ENCODE peak calls at places on chromosome 21, in five cellular contexts. F is MCF 10A; A is activated T-helper 9 cell treated with anti-CD3 and anti-CD28 coated beads, Interleukin-2, amount 50 U/mL, for 16 hours; Q is CD8-positive, alpha-beta T cell; L is hepatic stellate cell. G is an unnamed sample.
A peak's percentile ranks its signal among the peaks of the same experiment; 100 is the strongest.

GRCh38 chr21:45207839-45208626 is 79.7 kb downstream of the POFUT2 start:
- DNase-seq in F (no peak), L (no peak), Q (no peak), A (no peak), G (no peak)

GRCh38 chr21:36111238-36111637 is 23.6 kb upstream of the CBR3 start:
- DNase-seq in F (no peak), Q (no peak), L (no peak), A (no peak), G (no peak)

GRCh38 chr21:34092241-34092921 is 19.0 kb downstream of the MRPS6 start:
- DNase-seq in L (no peak), A (no peak), Q (no peak), F (no peak), G (no peak)

GRCh38 chr21:45252448-45252925 is 35.2 kb downstream of the POFUT2 start:
- DNase-seq in F (no peak), Q (no peak), A (no peak), L (no peak), G (no peak)

GRCh38 chr21:43333301-43334062 is 93.4 kb downstream of the SIK1 start:
- DNase-seq in L (peak; percentile 91), A (no peak), Q (no peak), F (peak; percentile 77), G (no peak)

GRCh38 chr21:31872452-31873274 is at the start of gene HUNK:
- DNase-seq in Q (no peak), F (no peak), L (no peak), A (no peak), G (no peak)

GRCh38 chr21:35622612-35623011 is 437.7 kb downstream of the SETD4 start:
- DNase-seq in F (no peak), Q (no peak), A (no peak), L (no peak), G (no peak)

GRCh38 chr21:39182016-39182415 is 1.2 kb downstream of the PSMG1 start:
- DNase-seq in A (no peak), L (no peak), F (peak; percentile 11), Q (no peak), G (no peak)

GRCh38 chr21:46141767-46142580 is 13.4 kb downstream of the FTCD start:
- DNase-seq in A (no peak), Q (no peak), L (no peak), F (no peak), G (no peak)

GRCh38 chr21:28783641-28784185 is 209.0 kb downstream of the LTN1 start:
- DNase-seq in L (no peak), F (no peak), Q (no peak), A (no peak), G (no peak)

GRCh38 chr21:35017256-35017655 is 31.8 kb downstream of the RUNX1 start:
- DNase-seq in Q (no peak), L (no peak), F (no peak), A (no peak), G (no peak)

GRCh38 chr21:16241021-16241420 is 511.2 kb downstream of the USP25 start:
- DNase-seq in A (no peak), Q (no peak), F (no peak), L (no peak), G (no peak)

GRCh38 chr21:39251326-39251725 is 62.1 kb downstream of the BRWD1 start:
- DNase-seq in F (no peak), A (no peak), Q (no peak), L (no peak), G (no peak)

GRCh38 chr21:36769051-36769867 is 70.3 kb downstream of the SIM2 start:
- DNase-seq in L (no peak), F (no peak), A (no peak), Q (no peak), G (no peak)

GRCh38 chr21:45531393-45532215 is 10.6 kb downstream of the SLC19A1 start:
- DNase-seq in Q (no peak), L (no peak), A (no peak), F (no peak), G (peak; percentile 22)

GRCh38 chr21:32412998-32413504 is 545 bp downstream of the EVA1C start:
- DNase-seq in F (peak; percentile 58), A (peak; percentile 3), L (no peak), Q (peak; percentile 44), G (peak; percentile 36)

GRCh38 chr21:41624674-41625310 is 116.8 kb upstream of the TMPRSS2 start:
- DNase-seq in A (no peak), Q (no peak), L (no peak), F (no peak), G (no peak)

GRCh38 chr21:17466166-17466565 is 46.7 kb upstream of the CXADR start:
- DNase-seq in F (peak; percentile 37), A (no peak), L (peak; percentile 30), Q (no peak), G (no peak)

GRCh38 chr21:38475519-38475918 is 22.8 kb downstream of the ERG start:
- DNase-seq in A (no peak), L (no peak), F (no peak), Q (no peak), G (no peak)

GRCh38 chr21:37452222-37452621 is 85.6 kb downstream of the DYRK1A start:
- DNase-seq in A (no peak), F (peak; percentile 10), L (peak; percentile 78), Q (no peak), G (no peak)

GRCh38 chr21:45644041-45644906 is 749 bp downstream of the PCBP3 start:
- DNase-seq in F (peak; percentile 17), A (no peak), L (no peak), Q (no peak), G (peak; percentile 57)

GRCh38 chr21:42118901-42119300 is 47.8 kb downstream of the UMODL1 start:
- DNase-seq in L (no peak), F (no peak), A (no peak), Q (no peak), G (no peak)

GRCh38 chr21:45995686-45996179 is 14.2 kb downstream of the COL6A1 start:
- DNase-seq in A (no peak), L (no peak), F (peak; percentile 29), Q (no peak), G (peak; percentile 28)

GRCh38 chr21:45129231-45129923 is 55.0 kb downstream of the ADARB1 start:
- DNase-seq in L (no peak), Q (no peak), A (no peak), F (peak; percentile 70), G (no peak)

GRCh38 chr21:45301521-45302081 is 13.9 kb upstream of the POFUT2 start:
- DNase-seq in F (no peak), Q (no peak), L (no peak), A (no peak), G (no peak)

GRCh38 chr21:45200596-45201296 is 86.9 kb downstream of the POFUT2 start:
- DNase-seq in F (no peak), L (no peak), Q (no peak), A (no peak), G (no peak)

GRCh38 chr21:45209046-45209445 is 78.6 kb downstream of the POFUT2 start:
- DNase-seq in A (no peak), Q (no peak), F (peak; percentile 8), L (peak; percentile 62), G (no peak)

GRCh38 chr21:45698493-45698947 is 55.0 kb downstream of the PCBP3 start:
- DNase-seq in F (peak; percentile 99), A (no peak), L (peak; percentile 8), Q (no peak), G (no peak)

GRCh38 chr21:17119466-17120297 is 393.2 kb upstream of the CXADR start:
- DNase-seq in A (no peak), Q (no peak), L (no peak), F (no peak), G (no peak)

G was measured in activated CD4-positive, CD25-positive, alpha-beta regulatory T cell treated with anti-CD3 and anti-CD28 coated beads, Interleukin-2, amount 50 U/mL, for 72 hours.